ENCODE peak calls at places on chromosomes 11 and 22, in seven cellular contexts. D, K, O, I, U, Q and G are unnamed samples.

GRCh38 chr11:45683285-45684058 is 18.1 kb upstream of the CHST1 start:
- DNase-seq in D (no peak), K (no peak), O (no peak), I (no peak), U (no peak), Q (no peak), G (no peak)

GRCh38 chr11:68583047-68583446 is 101.3 kb upstream of the GAL start:
- DNase-seq in D (no peak), K (no peak), O (no peak), I (no peak), U (no peak), Q (no peak), G (no peak)

GRCh38 chr11:64230209-64230984 is at the start of gene DNAJC4:
- DNase-seq in D (peak), K (peak), O (no peak), I (peak), U (peak), Q (peak), G (peak)

GRCh38 chr11:47858169-47858543 is 10.0 kb upstream of the NUP160 start:
- DNase-seq in D (no peak), K (no peak), O (no peak), I (no peak), U (no peak), Q (no peak), G (no peak)

GRCh38 chr11:13073119-13073981 is 64.2 kb downstream of the RASSF10 start:
- DNase-seq in D (peak), K (no peak), O (no peak), I (peak), U (peak), Q (no peak), G (no peak)

GRCh38 chr22:41216984-41217383 is 11.9 kb downstream of the L3MBTL2 start:
- DNase-seq in D (no peak), K (no peak), O (no peak), I (no peak), U (no peak), Q (no peak), G (no peak)

GRCh38 chr11:6538456-6538855 is 41.4 kb downstream of the DNHD1 start:
- DNase-seq in D (no peak), K (peak), O (no peak), I (no peak), U (no peak), Q (no peak), G (peak)

GRCh38 chr11:45654242-45654641 is 11.2 kb downstream of the CHST1 start:
- DNase-seq in D (no peak), K (no peak), O (no peak), I (no peak), U (no peak), Q (no peak), G (no peak)

GRCh38 chr11:28529540-28530410 is 421.6 kb downstream of the METTL15 start:
- DNase-seq in D (peak), K (peak), O (no peak), I (no peak), U (peak), Q (peak), G (peak)

GRCh38 chr22:33513388-33514336 is 406.6 kb downstream of the LARGE1 start:
- DNase-seq in D (peak), K (no peak), O (no peak), I (no peak), U (no peak), Q (no peak), G (no peak)

GRCh38 chr22:18035740-18036139 is 11.4 kb upstream of the MICAL3 start:
- DNase-seq in D (peak), K (no peak), O (no peak), I (no peak), U (peak), Q (peak), G (no peak)

GRCh38 chr22:30204742-30205111 is 41.8 kb downstream of the LIF start:
- DNase-seq in D (no peak), K (no peak), O (no peak), I (no peak), U (no peak), Q (peak), G (no peak)

GRCh38 chr22:23762866-23763578 is at the start of gene C22orf15:
- DNase-seq in D (no peak), K (peak), O (no peak), I (no peak), U (no peak), Q (peak), G (no peak)

GRCh38 chr11:44634401-44635281 is 69.2 kb downstream of the CD82 start:
- DNase-seq in D (no peak), K (peak), O (no peak), I (no peak), U (peak), Q (peak), G (peak)

GRCh38 chr11:102489469-102490145 is 37.0 kb upstream of the TMEM123 start:
- DNase-seq in D (peak), K (no peak), O (no peak), I (no peak), U (no peak), Q (no peak), G (no peak)

GRCh38 chr22:47197735-47198500 is 435.5 kb downstream of the TBC1D22A start:
- DNase-seq in D (no peak), K (no peak), O (no peak), I (no peak), U (no peak), Q (peak), G (no peak)

GRCh38 chr11:70397336-70397982 is 870 bp upstream of the CTTN start:
- DNase-seq in D (peak), K (peak), O (no peak), I (no peak), U (peak), Q (peak), G (no peak)

GRCh38 chr11:115333106-115333505 is 171.1 kb downstream of the CADM1 start:
- DNase-seq in D (no peak), K (no peak), O (no peak), I (no peak), U (no peak), Q (no peak), G (peak)

GRCh38 chr11:67594480-67594879 is 10.9 kb downstream of the GSTP1 start:
- DNase-seq in D (no peak), K (no peak), O (no peak), I (no peak), U (no peak), Q (no peak), G (no peak)

GRCh38 chr11:115345840-115346239 is 158.4 kb downstream of the CADM1 start:
- DNase-seq in D (no peak), K (no peak), O (no peak), I (no peak), U (no peak), Q (no peak), G (no peak)

GRCh38 chr11:2272946-2273280 is 2.5 kb upstream of the ASCL2 start:
- DNase-seq in D (no peak), K (no peak), O (no peak), I (no peak), U (no peak), Q (no peak), G (no peak)

GRCh38 chr11:63614136-63614664 is at the start of gene PLAAT3:
- DNase-seq in D (no peak), K (peak), O (peak), I (no peak), U (peak), Q (peak), G (no peak)

GRCh38 chr11:116928102-116928777 is 90.8 kb upstream of the APOA1 start:
- DNase-seq in D (no peak), K (no peak), O (no peak), I (peak), U (no peak), Q (no peak), G (no peak)
- TF ChIP-seq YY1 in D (no peak), K (no peak), O (no peak), I (no peak), U (no peak), Q (no peak), G (no peak)

GRCh38 chr22:37012262-37012904 is 6.9 kb downstream of the TST start:
- DNase-seq in D (no peak), K (no peak), O (no peak), I (no peak), U (no peak), Q (no peak), G (no peak)
- TF ChIP-seq YY1 in D (no peak), K (no peak), O (no peak), I (no peak), U (no peak), Q (no peak), G (no peak)

GRCh38 chr11:35029979-35030378 is 109.0 kb upstream of the CD44 start:
- DNase-seq in D (no peak), K (peak), O (no peak), I (peak), U (no peak), Q (no peak), G (peak)
- TF ChIP-seq YY1 in D (no peak), K (no peak), O (no peak), I (peak), U (no peak), Q (no peak), G (no peak)

DNA sequence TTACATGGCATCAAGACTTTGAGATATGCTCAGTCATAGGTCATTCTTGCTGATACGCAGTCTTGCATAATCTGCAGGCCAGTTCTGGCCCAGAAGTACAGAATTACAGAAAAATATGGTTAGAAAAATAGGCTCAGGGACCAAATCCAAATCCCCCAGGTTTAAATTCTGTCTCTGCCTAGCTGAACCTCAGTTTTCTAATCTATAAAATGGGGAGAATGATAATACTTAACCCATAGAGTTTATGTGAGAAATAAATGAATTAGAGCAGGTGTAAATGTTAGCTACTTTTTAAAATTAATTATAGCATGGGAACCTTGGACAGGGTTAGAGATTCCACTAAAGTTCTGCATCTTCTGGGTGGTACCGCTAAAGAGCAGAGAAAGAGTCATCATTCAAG is 52.3 kb upstream of the FAM181B start:
- DNase-seq in D (no peak), K (no peak), O (no peak), I (no peak), U (no peak), Q (no peak), G (no peak)
- TF ChIP-seq YY1 in D (no peak), K (no peak), O (no peak), I (no peak), U (no peak), Q (no peak), G (no peak)

GRCh38 chr11:37511425-37511933 is 913.4 kb upstream of the RAG2 start:
- DNase-seq in D (no peak), K (no peak), O (no peak), I (no peak), U (no peak), Q (no peak), G (no peak)

GRCh38 chr11:37509471-37509870 is 911.4 kb upstream of the RAG2 start:
- DNase-seq in D (no peak), K (no peak), O (no peak), I (no peak), U (no peak), Q (no peak), G (no peak)

GRCh38 chr11:37506516-37506915 is 908.5 kb upstream of the RAG2 start:
- DNase-seq in D (no peak), K (no peak), O (no peak), I (no peak), U (no peak), Q (no peak), G (no peak)

GRCh38 chr11:37512156-37512780 is 914.2 kb upstream of the RAG2 start:
- DNase-seq in D (no peak), K (no peak), O (no peak), I (no peak), U (no peak), Q (no peak), G (no peak)
- TF ChIP-seq YY1 in D (no peak), K (no peak), O (no peak), I (no peak), U (no peak), Q (no peak), G (no peak)

GRCh38 chr22:48334971-48335370 is 1492.7 kb downstream of the BRD1 start:
- DNase-seq in D (no peak), K (no peak), O (no peak), I (no peak), U (no peak), Q (no peak), G (no peak)
- TF ChIP-seq YY1 in D (no peak), K (no peak), O (no peak), I (no peak), U (no peak), Q (no peak), G (no peak)